ENCODE peak calls at places on chromosomes 13 and 19, in eight cellular contexts. O is mesothelial cell of epicardium; M is C1 segment of cervical spinal cord; I is Kasumi-1; T is CD8-positive, alpha-beta memory T cell; P is NCI-H1092; B is hippocampal formation; A is left ventricle myocardium inferior. E is an unnamed sample.

GRCh38 chr19:35845215-35846037 is 6.9 kb downstream of the NPHS1 start:
- DNase-seq in A (no peak), P (no peak), O (no peak), B (no peak), T (no peak), M (no peak), I (no peak), E (no peak)

GRCh38 chr13:92716749-92717148 is 509.9 kb upstream of the GPC6 start:
- DNase-seq in A (no peak), P (no peak), B (no peak), M (no peak), O (no peak), T (no peak), I (no peak), E (no peak)

GRCh38 chr19:41327499-41328156 is 17.7 kb downstream of the CCDC97 start:
- DNase-seq in I (peak), T (peak), P (no peak), A (peak), O (no peak), M (peak), B (peak), E (peak)

GRCh38 chr13:49791214-49791752 is 1.2 kb downstream of the KPNA3 start:
- DNase-seq in T (peak), B (no peak), A (no peak), P (no peak), I (peak), O (no peak), M (no peak), E (peak)

GRCh38 chr19:53868091-53868891 is 608 bp downstream of the MYADM start:
- DNase-seq in T (peak), I (no peak), O (peak), B (no peak), P (no peak), A (peak), M (no peak), E (no peak)

GRCh38 chr19:11405846-11406643 is 13.1 kb downstream of the RGL3 start:
- DNase-seq in B (no peak), T (no peak), O (no peak), A (no peak), M (no peak), P (no peak), I (no peak), E (no peak)

GRCh38 chr19:51124729-51125128 is at the start of gene SIGLEC9:
- DNase-seq in P (no peak), A (peak), T (no peak), M (peak), I (no peak), O (no peak), B (no peak), E (peak)

GRCh38 chr19:660793-661426 is 2.1 kb downstream of the RNF126 start:
- DNase-seq in T (no peak), A (no peak), I (no peak), B (no peak), P (no peak), M (no peak), O (no peak), E (no peak)

GRCh38 chr19:15124572-15125231 is 17.5 kb downstream of the SYDE1 start:
- DNase-seq in I (no peak), B (no peak), M (no peak), O (peak), A (no peak), T (no peak), P (no peak), E (peak)

GRCh38 chr19:29266001-29266400 is 53.0 kb upstream of the UQCRFS1 start:
- DNase-seq in B (no peak), A (no peak), I (no peak), T (no peak), P (no peak), M (no peak), O (no peak), E (no peak)

GRCh38 chr19:1837625-1838105 is 10.6 kb downstream of the REXO1 start:
- DNase-seq in A (peak), M (peak), I (peak), P (no peak), B (no peak), O (peak), T (peak), E (peak)

GRCh38 chr19:54462072-54462712 is 1.4 kb downstream of the LENG9 start:
- DNase-seq in M (no peak), P (no peak), B (no peak), I (no peak), A (no peak), T (peak), O (no peak), E (no peak)

GRCh38 chr13:108944760-108945159 is 315.3 kb downstream of the MYO16 start:
- DNase-seq in B (no peak), P (no peak), O (no peak), A (no peak), T (no peak), I (no peak), M (no peak), E (no peak)

GRCh38 chr19:1237027-1237659 is 662 bp downstream of the CBARP start:
- DNase-seq in B (no peak), O (no peak), T (no peak), I (no peak), P (no peak), M (peak), A (no peak), E (no peak)

GRCh38 chr19:1752009-1752756 is 1.1 kb upstream of the ONECUT3 start:
- DNase-seq in O (no peak), M (no peak), A (no peak), B (no peak), P (no peak), I (peak), T (no peak), E (peak)

GRCh38 chr13:51785592-51786424 is 18.2 kb downstream of the DHRS12 start:
- DNase-seq in I (no peak), P (peak), A (peak), T (no peak), M (no peak), B (no peak), O (peak), E (no peak)

GRCh38 chr13:30730526-30730925 is 4.8 kb upstream of the ALOX5AP start:
- DNase-seq in T (no peak), A (no peak), O (no peak), B (no peak), M (no peak), P (no peak), I (no peak), E (no peak)

GRCh38 chr19:54426291-54426918 is 11.1 kb downstream of the TTYH1 start:
- DNase-seq in B (no peak), A (no peak), M (peak), P (no peak), I (no peak), T (no peak), O (no peak), E (no peak)

GRCh38 chr19:311813-312261 is 20.6 kb upstream of the PLPP2 start:
- DNase-seq in M (no peak), T (no peak), B (no peak), A (peak), I (no peak), P (no peak), O (no peak), E (no peak)

GRCh38 chr19:12786149-12786870 is 5.0 kb upstream of the JUNB start:
- DNase-seq in A (peak), B (peak), O (no peak), I (peak), M (peak), T (peak), P (no peak), E (peak)

GRCh38 chr13:36788276-36788675 is 30.7 kb upstream of the RFXAP start:
- DNase-seq in M (no peak), B (no peak), A (no peak), O (no peak), P (no peak), I (no peak), T (no peak), E (no peak)

GRCh38 chr19:35544110-35544802 is 1.2 kb upstream of the TMEM147 start:
- DNase-seq in I (no peak), O (no peak), P (no peak), M (no peak), A (no peak), B (no peak), T (no peak), E (no peak)

GRCh38 chr19:35545855-35546381 is 492 bp downstream of the TMEM147 start:
- DNase-seq in A (peak), I (peak), M (no peak), T (peak), P (no peak), B (no peak), O (peak), E (peak)

GRCh38 chr13:99085139-99085845 is 107.4 kb upstream of the DOCK9 start:
- DNase-seq in P (no peak), B (no peak), I (no peak), M (peak), T (no peak), O (no peak), A (no peak), E (no peak)

GRCh38 chr19:46604781-46605355 is 3.7 kb downstream of the CALM3 start:
- DNase-seq in M (peak), P (no peak), T (no peak), A (no peak), I (no peak), O (peak), B (peak), E (no peak)